ENCODE peak calls at places on chromosomes 3 and 15, in five cellular contexts. O is activated naive CD8-positive, alpha-beta T cell treated with anti-CD3 and anti-CD28 coated beads for 36 hours; Y is hepatocyte; V is endothelial cell of umbilical vein; X is HTR-8/SVneo. H is an unnamed sample.

GRCh38 chr15:95522533-95522932 is 808.0 kb upstream of the NR2F2 start:
- DNase-seq in V (peak), X (no peak), Y (no peak), O (no peak), H (peak)

GRCh38 chr3:87161486-87161885 is 65.6 kb upstream of the CHMP2B start:
- DNase-seq in O (no peak), V (no peak), X (no peak), Y (no peak), H (no peak)

GRCh38 chr3:81758275-81758674 is 3.2 kb downstream of the GBE1 start:
- DNase-seq in V (peak), Y (no peak), X (no peak), O (no peak), H (peak)

GRCh38 chr15:90101130-90101968 is 919 bp downstream of the IDH2 start:
- DNase-seq in X (no peak), Y (peak), V (peak), O (peak), H (peak)

GRCh38 chr3:170909129-170909903 is 879 bp upstream of the EIF5A2 start:
- DNase-seq in V (peak), X (peak), Y (peak), O (no peak), H (no peak)

GRCh38 chr3:57803647-57804081 is 47.6 kb downstream of the SLMAP start:
- DNase-seq in X (peak), Y (peak), O (no peak), V (peak), H (peak)

GRCh38 chr15:96344706-96345559 is 14.4 kb downstream of the NR2F2 start:
- DNase-seq in O (no peak), Y (no peak), X (no peak), V (peak), H (peak)

GRCh38 chr3:156360992-156361391 is 193.9 kb downstream of the SSR3 start:
- DNase-seq in X (no peak), V (no peak), Y (no peak), O (no peak), H (no peak)

GRCh38 chr3:114649331-114649730 is 355.5 kb downstream of the TIGIT start:
- DNase-seq in V (peak), X (no peak), O (no peak), Y (no peak), H (peak)

GRCh38 chr3:38996193-38996592 is 55.6 kb downstream of the SCN11A start:
- DNase-seq in V (no peak), X (no peak), O (no peak), Y (no peak), H (no peak)